ENCODE peak calls at places on chromosome 5, in ten cellular contexts. One of them, this sample, is unnamed.

GRCh38 chr5:68242743-68243142 is 27.2 kb downstream of the PIK3R1 start:
- DNase-seq in DMS153: no peak
- DNase-seq in activated CD4-positive, CD25-positive, alpha-beta regulatory T cell: no peak
- DNase-seq in COR-L47: no peak
- DNase-seq in neuronal stem cell: no peak
- DNase-seq in GM12865: no peak
- DNase-seq in heart right ventricle: no peak
- DNase-seq in MV-4-11: peak
- DNase-seq in ELF-1: no peak
- DNase-seq in endodermal cell: no peak
- DNase-seq in this sample: no peak

GRCh38 chr5:132256086-132256782 is 1.3 kb upstream of the PDLIM4 start:
- DNase-seq in GM12865: no peak
- DNase-seq in heart right ventricle: peak
- DNase-seq in COR-L47: no peak
- DNase-seq in neuronal stem cell: no peak
- DNase-seq in endodermal cell: peak
- DNase-seq in DMS153: no peak
- DNase-seq in MV-4-11: no peak
- DNase-seq in ELF-1: no peak
- DNase-seq in activated CD4-positive, CD25-positive, alpha-beta regulatory T cell: no peak
- DNase-seq in this sample: no peak

GRCh38 chr5:113663879-113664278 is 150.4 kb downstream of the YTHDC2 start:
- DNase-seq in activated CD4-positive, CD25-positive, alpha-beta regulatory T cell: no peak
- DNase-seq in endodermal cell: peak
- DNase-seq in heart right ventricle: peak
- DNase-seq in GM12865: peak
- DNase-seq in MV-4-11: peak
- DNase-seq in ELF-1: peak
- DNase-seq in DMS153: no peak
- DNase-seq in neuronal stem cell: no peak
- DNase-seq in COR-L47: peak
- DNase-seq in this sample: no peak

GRCh38 chr5:139637438-139638089 is 10.6 kb upstream of the CXXC5 start:
- DNase-seq in GM12865: peak
- DNase-seq in ELF-1: peak
- DNase-seq in DMS153: peak
- DNase-seq in neuronal stem cell: no peak
- DNase-seq in endodermal cell: peak
- DNase-seq in COR-L47: peak
- DNase-seq in MV-4-11: peak
- DNase-seq in heart right ventricle: peak
- DNase-seq in activated CD4-positive, CD25-positive, alpha-beta regulatory T cell: no peak
- DNase-seq in this sample: peak

GRCh38 chr5:109354761-109355160 is 55.0 kb downstream of the PJA2 start:
- DNase-seq in ELF-1: no peak
- DNase-seq in GM12865: no peak
- DNase-seq in DMS153: no peak
- DNase-seq in activated CD4-positive, CD25-positive, alpha-beta regulatory T cell: no peak
- DNase-seq in endodermal cell: no peak
- DNase-seq in MV-4-11: no peak
- DNase-seq in heart right ventricle: no peak
- DNase-seq in neuronal stem cell: no peak
- DNase-seq in COR-L47: no peak
- DNase-seq in this sample: no peak

GRCh38 chr5:168328804-168329203 is 37.4 kb downstream of the WWC1 start:
- DNase-seq in activated CD4-positive, CD25-positive, alpha-beta regulatory T cell: no peak
- DNase-seq in neuronal stem cell: no peak
- DNase-seq in GM12865: peak
- DNase-seq in heart right ventricle: no peak
- DNase-seq in ELF-1: peak
- DNase-seq in DMS153: peak
- DNase-seq in MV-4-11: peak
- DNase-seq in endodermal cell: peak
- DNase-seq in COR-L47: no peak
- DNase-seq in this sample: peak

GRCh38 chr5:107263387-107264003 is 407.2 kb downstream of the EFNA5 start:
- DNase-seq in endodermal cell: no peak
- DNase-seq in heart right ventricle: no peak
- DNase-seq in ELF-1: no peak
- DNase-seq in neuronal stem cell: no peak
- DNase-seq in GM12865: peak
- DNase-seq in activated CD4-positive, CD25-positive, alpha-beta regulatory T cell: no peak
- DNase-seq in MV-4-11: no peak
- DNase-seq in DMS153: no peak
- DNase-seq in COR-L47: no peak
- DNase-seq in this sample: no peak

GRCh38 chr5:146797683-146798082 is 80.9 kb downstream of the PPP2R2B start:
- DNase-seq in heart right ventricle: no peak
- DNase-seq in MV-4-11: no peak
- DNase-seq in DMS153: no peak
- DNase-seq in activated CD4-positive, CD25-positive, alpha-beta regulatory T cell: no peak
- DNase-seq in ELF-1: no peak
- DNase-seq in GM12865: no peak
- DNase-seq in endodermal cell: no peak
- DNase-seq in neuronal stem cell: peak
- DNase-seq in COR-L47: peak
- DNase-seq in this sample: no peak

GRCh38 chr5:24742334-24742733 is 97.6 kb upstream of the CDH10 start:
- DNase-seq in ELF-1: no peak
- DNase-seq in activated CD4-positive, CD25-positive, alpha-beta regulatory T cell: no peak
- DNase-seq in COR-L47: no peak
- DNase-seq in heart right ventricle: no peak
- DNase-seq in GM12865: no peak
- DNase-seq in DMS153: no peak
- DNase-seq in MV-4-11: no peak
- DNase-seq in neuronal stem cell: no peak
- DNase-seq in endodermal cell: no peak
- DNase-seq in this sample: no peak

GRCh38 chr5:175778951-175779475 is 92.4 kb upstream of the CPLX2 start:
- DNase-seq in MV-4-11: no peak
- DNase-seq in endodermal cell: no peak
- DNase-seq in DMS153: peak
- DNase-seq in activated CD4-positive, CD25-positive, alpha-beta regulatory T cell: no peak
- DNase-seq in GM12865: no peak
- DNase-seq in ELF-1: no peak
- DNase-seq in neuronal stem cell: no peak
- DNase-seq in COR-L47: peak
- DNase-seq in heart right ventricle: peak
- DNase-seq in this sample: no peak

GRCh38 chr5:16916262-16916878 is 19.7 kb downstream of the MYO10 start:
- DNase-seq in GM12865: no peak
- DNase-seq in COR-L47: no peak
- DNase-seq in neuronal stem cell: no peak
- DNase-seq in activated CD4-positive, CD25-positive, alpha-beta regulatory T cell: no peak
- DNase-seq in endodermal cell: no peak
- DNase-seq in ELF-1: no peak
- DNase-seq in heart right ventricle: no peak
- DNase-seq in DMS153: no peak
- DNase-seq in MV-4-11: peak
- DNase-seq in this sample: no peak

GRCh38 chr5:171617268-171617667 is 168.3 kb upstream of the SMIM23 start:
- DNase-seq in heart right ventricle: no peak
- DNase-seq in DMS153: no peak
- DNase-seq in activated CD4-positive, CD25-positive, alpha-beta regulatory T cell: no peak
- DNase-seq in GM12865: no peak
- DNase-seq in endodermal cell: peak
- DNase-seq in MV-4-11: no peak
- DNase-seq in COR-L47: no peak
- DNase-seq in neuronal stem cell: no peak
- DNase-seq in ELF-1: no peak
- DNase-seq in this sample: no peak

GRCh38 chr5:169637085-169637855 is at the start of gene DOCK2:
- DNase-seq in activated CD4-positive, CD25-positive, alpha-beta regulatory T cell: no peak
- DNase-seq in DMS153: no peak
- DNase-seq in COR-L47: no peak
- DNase-seq in MV-4-11: peak
- DNase-seq in heart right ventricle: peak
- DNase-seq in ELF-1: no peak
- DNase-seq in endodermal cell: peak
- DNase-seq in neuronal stem cell: no peak
- DNase-seq in GM12865: peak
- DNase-seq in this sample: peak

GRCh38 chr5:109740329-109740728 is 50.6 kb downstream of the MAN2A1 start:
- DNase-seq in endodermal cell: peak
- DNase-seq in COR-L47: no peak
- DNase-seq in GM12865: peak
- DNase-seq in neuronal stem cell: no peak
- DNase-seq in MV-4-11: no peak
- DNase-seq in activated CD4-positive, CD25-positive, alpha-beta regulatory T cell: no peak
- DNase-seq in DMS153: no peak
- DNase-seq in heart right ventricle: no peak
- DNase-seq in ELF-1: no peak
- DNase-seq in this sample: no peak

GRCh38 chr5:179318193-179318955 is 26.9 kb downstream of the ADAMTS2 start:
- DNase-seq in neuronal stem cell: peak
- DNase-seq in COR-L47: no peak
- DNase-seq in activated CD4-positive, CD25-positive, alpha-beta regulatory T cell: no peak
- DNase-seq in GM12865: no peak
- DNase-seq in endodermal cell: no peak
- DNase-seq in MV-4-11: no peak
- DNase-seq in ELF-1: no peak
- DNase-seq in heart right ventricle: no peak
- DNase-seq in DMS153: no peak
- DNase-seq in this sample: no peak

GRCh38 chr5:171433352-171433698 is 13.9 kb downstream of the FGF18 start:
- DNase-seq in neuronal stem cell: no peak
- DNase-seq in COR-L47: no peak
- DNase-seq in activated CD4-positive, CD25-positive, alpha-beta regulatory T cell: no peak
- DNase-seq in MV-4-11: no peak
- DNase-seq in endodermal cell: no peak
- DNase-seq in heart right ventricle: no peak
- DNase-seq in GM12865: no peak
- DNase-seq in ELF-1: no peak
- DNase-seq in DMS153: no peak
- DNase-seq in this sample: no peak

GRCh38 chr5:74382864-74383618 is 257.5 kb downstream of the ENC1 start:
- DNase-seq in neuronal stem cell: no peak
- DNase-seq in MV-4-11: no peak
- DNase-seq in ELF-1: peak
- DNase-seq in activated CD4-positive, CD25-positive, alpha-beta regulatory T cell: no peak
- DNase-seq in endodermal cell: no peak
- DNase-seq in heart right ventricle: peak
- DNase-seq in DMS153: no peak
- DNase-seq in GM12865: no peak
- DNase-seq in COR-L47: no peak
- DNase-seq in this sample: no peak

GRCh38 chr5:32325067-32325466 is 12.3 kb upstream of the MTMR12 start:
- DNase-seq in neuronal stem cell: no peak
- DNase-seq in GM12865: peak
- DNase-seq in MV-4-11: peak
- DNase-seq in DMS153: no peak
- DNase-seq in COR-L47: no peak
- DNase-seq in activated CD4-positive, CD25-positive, alpha-beta regulatory T cell: no peak
- DNase-seq in ELF-1: no peak
- DNase-seq in heart right ventricle: no peak
- DNase-seq in endodermal cell: no peak
- DNase-seq in this sample: peak

GRCh38 chr5:76046761-76047160 is 36.4 kb upstream of the SV2C start:
- DNase-seq in MV-4-11: no peak
- DNase-seq in COR-L47: no peak
- DNase-seq in endodermal cell: no peak
- DNase-seq in heart right ventricle: no peak
- DNase-seq in activated CD4-positive, CD25-positive, alpha-beta regulatory T cell: no peak
- DNase-seq in neuronal stem cell: no peak
- DNase-seq in ELF-1: no peak
- DNase-seq in DMS153: no peak
- DNase-seq in GM12865: no peak
- DNase-seq in this sample: no peak

GRCh38 chr5:57166250-57166649 is 7.6 kb upstream of the GPBP1 start:
- DNase-seq in heart right ventricle: no peak
- DNase-seq in activated CD4-positive, CD25-positive, alpha-beta regulatory T cell: no peak
- DNase-seq in COR-L47: no peak
- DNase-seq in ELF-1: no peak
- DNase-seq in MV-4-11: peak
- DNase-seq in GM12865: peak
- DNase-seq in DMS153: no peak
- DNase-seq in endodermal cell: no peak
- DNase-seq in neuronal stem cell: no peak
- DNase-seq in this sample: no peak

GRCh38 chr5:3489221-3489620 is 106.4 kb upstream of the IRX1 start:
- DNase-seq in ELF-1: no peak
- DNase-seq in endodermal cell: no peak
- DNase-seq in COR-L47: no peak
- DNase-seq in MV-4-11: no peak
- DNase-seq in DMS153: no peak
- DNase-seq in neuronal stem cell: no peak
- DNase-seq in activated CD4-positive, CD25-positive, alpha-beta regulatory T cell: no peak
- DNase-seq in heart right ventricle: no peak
- DNase-seq in GM12865: no peak
- DNase-seq in this sample: no peak

GRCh38 chr5:1745806-1746370 is 53.7 kb downstream of the MRPL36 start:
- DNase-seq in COR-L47: no peak
- DNase-seq in MV-4-11: no peak
- DNase-seq in neuronal stem cell: no peak
- DNase-seq in heart right ventricle: no peak
- DNase-seq in activated CD4-positive, CD25-positive, alpha-beta regulatory T cell: no peak
- DNase-seq in GM12865: no peak
- DNase-seq in endodermal cell: no peak
- DNase-seq in ELF-1: no peak
- DNase-seq in DMS153: no peak
- DNase-seq in this sample: no peak

This sample was measured in GM12892.